ENCODE peak calls at places on chromosomes 3 and 15, in four cellular contexts. One of them, this sample, is unnamed.

GRCh38 chr3:64188810-64189560 is 36.3 kb downstream of the PRICKLE2 start:
- DNase-seq in DND-41: no peak
- DNase-seq in adipocyte: peak
- DNase-seq in fibroblast of lung: peak
- DNase-seq in this sample: peak

GRCh38 chr3:102790742-102791141 is 355.9 kb downstream of the ZPLD1 start:
- DNase-seq in fibroblast of lung: peak
- DNase-seq in adipocyte: peak
- DNase-seq in DND-41: no peak
- DNase-seq in this sample: no peak

GRCh38 chr3:53030864-53031445 is 14.9 kb downstream of the SFMBT1 start:
- DNase-seq in adipocyte: no peak
- DNase-seq in fibroblast of lung: no peak
- DNase-seq in DND-41: peak
- DNase-seq in this sample: no peak

GRCh38 chr3:175941352-175941751 is 1082.2 kb downstream of the NAALADL2 start:
- DNase-seq in fibroblast of lung: no peak
- DNase-seq in DND-41: no peak
- DNase-seq in adipocyte: no peak
- DNase-seq in this sample: peak

GRCh38 chr3:20637729-20638128 is 451.7 kb upstream of the SGO1 start:
- DNase-seq in fibroblast of lung: peak
- DNase-seq in adipocyte: peak
- DNase-seq in DND-41: no peak
- DNase-seq in this sample: no peak

GRCh38 chr3:171379281-171379680 is 80.9 kb downstream of the TNIK start:
- DNase-seq in DND-41: no peak
- DNase-seq in fibroblast of lung: peak
- DNase-seq in adipocyte: peak
- DNase-seq in this sample: no peak

GRCh38 chr3:34998905-34999304 is 640.4 kb upstream of the ARPP21 start:
- DNase-seq in DND-41: no peak
- DNase-seq in fibroblast of lung: no peak
- DNase-seq in adipocyte: peak
- DNase-seq in this sample: no peak

GRCh38 chr3:36700537-36701248 is 63.7 kb downstream of the DCLK3 start:
- DNase-seq in DND-41: peak
- DNase-seq in adipocyte: peak
- DNase-seq in fibroblast of lung: peak
- DNase-seq in this sample: peak

GRCh38 chr3:134039161-134039862 is 9.6 kb upstream of the SLCO2A1 start:
- DNase-seq in adipocyte: no peak
- DNase-seq in fibroblast of lung: no peak
- DNase-seq in DND-41: no peak
- DNase-seq in this sample: no peak

GRCh38 chr3:44860117-44860516 is 1.6 kb upstream of the TMEM42 start:
- DNase-seq in DND-41: no peak
- DNase-seq in fibroblast of lung: no peak
- DNase-seq in adipocyte: no peak
- DNase-seq in this sample: no peak

GRCh38 chr15:61032600-61033286 is 196.4 kb downstream of the RORA start:
- DNase-seq in fibroblast of lung: no peak
- DNase-seq in adipocyte: peak
- DNase-seq in DND-41: no peak
- DNase-seq in this sample: no peak

GRCh38 chr3:58369876-58370275 is 37.2 kb downstream of the PXK start:
- DNase-seq in adipocyte: no peak
- DNase-seq in fibroblast of lung: no peak
- DNase-seq in DND-41: no peak
- DNase-seq in this sample: no peak

GRCh38 chr15:41827880-41828746 is at the start of gene JMJD7:
- DNase-seq in DND-41: peak
- DNase-seq in fibroblast of lung: peak
- DNase-seq in adipocyte: peak
- DNase-seq in this sample: peak

GRCh38 chr15:67076147-67076843 is 10.9 kb downstream of the SMAD3 start:
- DNase-seq in fibroblast of lung: peak
- DNase-seq in adipocyte: no peak
- DNase-seq in DND-41: no peak
- DNase-seq in this sample: no peak

GRCh38 chr3:184241447-184242296 is 7.1 kb downstream of the ALG3 start:
- DNase-seq in fibroblast of lung: peak
- DNase-seq in DND-41: peak
- DNase-seq in adipocyte: no peak
- DNase-seq in this sample: no peak

GRCh38 chr15:33825453-33825852 is 142.8 kb upstream of the CHRM5 start:
- DNase-seq in DND-41: no peak
- DNase-seq in fibroblast of lung: no peak
- DNase-seq in adipocyte: no peak
- DNase-seq in this sample: no peak

GRCh38 chr3:107208100-107208499 is 169.1 kb upstream of the CCDC54 start:
- DNase-seq in DND-41: no peak
- DNase-seq in fibroblast of lung: peak
- DNase-seq in adipocyte: peak
- DNase-seq in this sample: peak

GRCh38 chr15:76208084-76208785 is 103.0 kb downstream of the ETFA start:
- DNase-seq in fibroblast of lung: no peak
- DNase-seq in DND-41: no peak
- DNase-seq in adipocyte: no peak
- DNase-seq in this sample: no peak

GRCh38 chr3:11624161-11624560 is 19.6 kb downstream of the VGLL4 start:
- DNase-seq in adipocyte: no peak
- DNase-seq in DND-41: no peak
- DNase-seq in fibroblast of lung: no peak
- DNase-seq in this sample: no peak

GRCh38 chr3:24177201-24177600 is 232.1 kb downstream of the NR1D2 start:
- DNase-seq in adipocyte: peak
- DNase-seq in fibroblast of lung: no peak
- DNase-seq in DND-41: no peak
- DNase-seq in this sample: no peak

GRCh38 chr3:110680365-110680909 is 391.2 kb upstream of the NECTIN3 start:
- DNase-seq in adipocyte: no peak
- DNase-seq in DND-41: no peak
- DNase-seq in fibroblast of lung: peak
- DNase-seq in this sample: no peak

GRCh38 chr3:64341355-64341754 is 116.1 kb upstream of the PRICKLE2 start:
- DNase-seq in adipocyte: peak
- DNase-seq in DND-41: no peak
- DNase-seq in fibroblast of lung: peak
- DNase-seq in this sample: no peak

GRCh38 chr3:18098960-18099587 is 326.1 kb downstream of the SATB1 start:
- DNase-seq in fibroblast of lung: peak
- DNase-seq in DND-41: peak
- DNase-seq in adipocyte: peak
- DNase-seq in this sample: peak

GRCh38 chr15:63940956-63941620 is 105.2 kb downstream of the DAPK2 start:
- DNase-seq in fibroblast of lung: no peak
- DNase-seq in DND-41: no peak
- DNase-seq in adipocyte: no peak
- DNase-seq in this sample: no peak

GRCh38 chr3:160977776-160978175 is 127.4 kb downstream of the B3GALNT1 start:
- DNase-seq in fibroblast of lung: no peak
- DNase-seq in DND-41: no peak
- DNase-seq in adipocyte: no peak
- DNase-seq in this sample: no peak

GRCh38 chr15:92636950-92637481 is 18.6 kb downstream of the FAM174B start:
- DNase-seq in DND-41: no peak
- DNase-seq in fibroblast of lung: no peak
- DNase-seq in adipocyte: no peak
- DNase-seq in this sample: no peak

GRCh38 chr15:96122077-96123027 is 208.1 kb upstream of the NR2F2 start:
- DNase-seq in fibroblast of lung: peak
- DNase-seq in DND-41: no peak
- DNase-seq in adipocyte: no peak
- DNase-seq in this sample: no peak

GRCh38 chr3:186189492-186189891 is 80.6 kb upstream of the ETV5 start:
- DNase-seq in adipocyte: no peak
- DNase-seq in fibroblast of lung: no peak
- DNase-seq in DND-41: no peak
- DNase-seq in this sample: no peak

GRCh38 chr3:51718547-51719412 is 11.9 kb downstream of the GRM2 start:
- DNase-seq in DND-41: peak
- DNase-seq in fibroblast of lung: peak
- DNase-seq in adipocyte: peak
- DNase-seq in this sample: peak

GRCh38 chr3:60079076-60079475 is 1029.3 kb upstream of the CFAP20DC start:
- DNase-seq in adipocyte: no peak
- DNase-seq in DND-41: peak
- DNase-seq in fibroblast of lung: no peak
- DNase-seq in this sample: no peak

GRCh38 chr15:77819271-77819806 is 186.6 kb upstream of the LINGO1 start:
- DNase-seq in DND-41: no peak
- DNase-seq in fibroblast of lung: no peak
- DNase-seq in adipocyte: peak
- DNase-seq in this sample: no peak

DNA sequence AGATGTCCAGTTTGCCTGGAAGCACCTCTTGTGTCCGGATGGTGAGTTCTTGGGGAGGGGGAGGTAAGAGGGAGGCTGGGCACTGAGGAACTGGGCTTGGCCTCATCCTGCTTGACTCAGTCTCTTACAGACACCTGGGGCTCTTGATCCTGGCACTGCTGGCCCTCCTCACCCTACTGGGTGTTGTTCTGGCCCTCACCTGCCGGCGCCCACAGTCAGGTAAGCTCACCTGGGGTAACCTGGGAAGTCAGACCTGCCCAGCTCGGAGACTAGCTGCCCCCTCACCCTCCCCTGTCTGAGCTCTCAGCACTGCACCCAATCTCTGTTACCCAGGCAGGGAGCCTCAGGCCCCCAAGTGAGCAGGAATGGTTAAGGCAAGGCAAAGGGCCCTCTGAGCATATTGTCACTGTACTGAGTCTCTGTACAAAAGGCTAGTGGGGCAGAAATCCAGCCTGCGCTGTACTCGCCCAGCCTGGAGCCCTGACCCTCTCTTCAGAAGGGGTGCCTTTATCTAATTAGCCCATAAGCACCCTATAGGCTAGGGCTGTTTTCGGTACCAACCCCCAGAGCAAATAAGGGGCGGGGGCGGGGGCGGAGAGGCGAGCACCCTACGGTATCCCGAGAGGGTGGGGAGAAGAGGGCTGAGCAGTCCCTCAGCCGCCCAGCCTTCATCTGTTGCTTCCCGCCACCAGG is 2.2 kb upstream of the IL17RC start:
- DNase-seq in adipocyte: no peak
- DNase-seq in DND-41: no peak
- DNase-seq in fibroblast of lung: no peak
- DNase-seq in this sample: no peak
- H3K4me3 ChIP-seq in adipocyte: peak
- H3K4me3 ChIP-seq in DND-41: no peak
- H3K4me3 ChIP-seq in fibroblast of lung: no peak
- H3K4me3 ChIP-seq in this sample: peak

GRCh38 chr3:43515970-43516369 is 105.8 kb downstream of the ANO10 start:
- DNase-seq in DND-41: no peak
- DNase-seq in fibroblast of lung: no peak
- DNase-seq in adipocyte: no peak
- DNase-seq in this sample: no peak
- H3K9ac ChIP-seq in DND-41: no peak
- H3K9ac ChIP-seq in fibroblast of lung: no peak
- H3K9ac ChIP-seq in adipocyte: no peak
- H3K9ac ChIP-seq in this sample: no peak

GRCh38 chr3:69304396-69304795 is 81.5 kb downstream of the FRMD4B start:
- DNase-seq in DND-41: no peak
- DNase-seq in adipocyte: no peak
- DNase-seq in fibroblast of lung: no peak
- DNase-seq in this sample: no peak

GRCh38 chr3:69309810-69310209 is 76.1 kb downstream of the FRMD4B start:
- DNase-seq in adipocyte: peak
- DNase-seq in DND-41: no peak
- DNase-seq in fibroblast of lung: peak
- DNase-seq in this sample: no peak

GRCh38 chr3:69305011-69305410 is 80.9 kb downstream of the FRMD4B start:
- DNase-seq in fibroblast of lung: peak
- DNase-seq in DND-41: no peak
- DNase-seq in adipocyte: no peak
- DNase-seq in this sample: no peak

GRCh38 chr3:69306239-69307185 is 79.4 kb downstream of the FRMD4B start:
- DNase-seq in DND-41: peak
- DNase-seq in adipocyte: peak
- DNase-seq in fibroblast of lung: peak
- DNase-seq in this sample: peak
- H3K4me3 ChIP-seq in DND-41: no peak
- H3K4me3 ChIP-seq in adipocyte: no peak
- H3K4me3 ChIP-seq in fibroblast of lung: no peak
- H3K4me3 ChIP-seq in this sample: no peak

GRCh38 chr3:105793040-105793439 is 75.8 kb downstream of the CBLB start:
- DNase-seq in DND-41: no peak
- DNase-seq in fibroblast of lung: peak
- DNase-seq in adipocyte: no peak
- DNase-seq in this sample: no peak
- H3K9ac ChIP-seq in DND-41: no peak
- H3K9ac ChIP-seq in fibroblast of lung: no peak
- H3K9ac ChIP-seq in adipocyte: peak
- H3K9ac ChIP-seq in this sample: no peak

This sample was measured in NT2/D1.